ENCODE peak calls at places on chromosomes 1 and 21, in four cellular contexts. E is H9, P is H1, G is trophoblast cell. J is an unnamed sample. For H3K79me2, the result is how much of the 10 kb centered on the place peaks cover.

GRCh38 chr1:40638097-40639036 is 27.1 kb downstream of the RIMS3 start:
- DNase-seq in E (no peak), P (no peak), G (no peak), J (peak)

GRCh38 chr1:13960376-13960987 is 260.5 kb downstream of the PRDM2 start:
- DNase-seq in P (peak), G (peak), E (peak), J (peak)

GRCh38 chr1:168407832-168408530 is 127.3 kb downstream of the TBX19 start:
- DNase-seq in P (no peak), G (no peak), E (no peak), J (no peak)

GRCh38 chr1:96598416-96599168 is 123.0 kb upstream of the PTBP2 start:
- DNase-seq in P (no peak), E (no peak), G (no peak), J (no peak)

GRCh38 chr1:171966426-171967220 is 125.3 kb downstream of the DNM3 start:
- DNase-seq in E (peak), G (no peak), P (peak), J (peak)

GRCh38 chr21:21084179-21084578 is 86.0 kb downstream of the NCAM2 start:
- DNase-seq in E (no peak), G (peak), P (no peak), J (no peak)

GRCh38 chr1:4309676-4310320 is 344.6 kb upstream of the AJAP1 start:
- DNase-seq in P (no peak), E (no peak), G (no peak), J (no peak)

GRCh38 chr1:66323958-66324357 is 210.0 kb upstream of the SGIP1 start:
- DNase-seq in E (no peak), G (no peak), P (no peak), J (no peak)

GRCh38 chr1:48121951-48122350 is 100.6 kb upstream of the SLC5A9 start:
- DNase-seq in P (no peak), E (no peak), G (no peak), J (no peak)

GRCh38 chr1:244319283-244320132 is 132.2 kb downstream of the ADSS2 start:
- DNase-seq in G (peak), P (no peak), E (peak), J (no peak)

GRCh38 chr21:34743831-34744230 is 75.0 kb downstream of the CLIC6 start:
- DNase-seq in P (no peak), E (no peak), G (no peak), J (no peak)

GRCh38 chr1:200332716-200333115 is 77.1 kb downstream of the ZNF281 start:
- DNase-seq in G (no peak), P (no peak), E (no peak), J (peak)

GRCh38 chr1:1782399-1783221 is 4.3 kb upstream of the NADK start:
- DNase-seq in G (peak), E (peak), P (no peak), J (peak)

GRCh38 chr1:117059334-117059677 is 820 bp upstream of the TTF2 start:
- DNase-seq in G (peak), E (no peak), P (no peak), J (no peak)

DNA sequence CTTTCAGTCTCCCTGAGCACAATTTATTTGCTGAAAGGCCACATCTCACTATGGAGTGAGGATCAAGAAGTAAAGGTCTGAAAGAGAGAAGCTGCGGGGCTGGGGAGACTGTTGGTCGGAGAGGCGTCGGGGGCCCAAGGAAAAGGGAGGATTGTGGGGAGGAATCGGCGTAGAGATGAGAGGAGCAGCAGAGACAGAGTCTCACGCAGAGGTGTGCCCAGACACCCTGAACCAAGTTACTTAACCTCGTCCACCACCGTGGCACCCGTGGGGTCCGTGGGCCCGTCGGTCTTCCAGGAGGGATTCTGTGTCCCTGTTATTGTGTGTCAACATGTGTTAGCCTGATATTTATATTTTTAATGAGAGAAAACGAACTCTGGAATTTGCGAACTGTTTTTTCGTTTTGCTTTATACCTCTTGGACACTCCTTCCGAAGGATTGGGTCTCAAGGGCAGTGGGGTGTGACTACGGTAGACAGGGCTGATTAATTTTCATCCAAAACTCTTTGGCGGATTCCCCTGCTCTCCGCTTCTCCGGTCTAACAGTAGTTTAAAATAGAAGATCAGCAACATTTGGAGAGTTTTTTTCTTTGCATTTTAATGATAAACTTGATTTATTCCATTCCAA is 3.9 kb upstream of the NBPF1 start:
- DNase-seq in E (peak), P (no peak), G (no peak), J (no peak)
- H2BK5ac ChIP-seq in E (no peak), P (peak), G (no peak), J (no peak)

GRCh38 chr1:226661965-226662364 is 77.1 kb downstream of the ITPKB start:
- DNase-seq in P (no peak), E (no peak), G (no peak), J (peak)
- H3K79me2 ChIP-seq in P (under half), E (under half), G (under half), J (under half)

GRCh38 chr1:77704736-77705135 is 22.3 kb upstream of the ZZZ3 start:
- DNase-seq in P (no peak), G (no peak), E (no peak), J (no peak)
- H2BK5ac ChIP-seq in P (no peak), G (no peak), E (no peak), J (no peak)

GRCh38 chr21:43916076-43916475 is 51.1 kb downstream of the AGPAT3 start:
- DNase-seq in E (no peak), G (no peak), P (no peak), J (no peak)
- H3K79me2 ChIP-seq in E (under half), G (under half), P (under half), J (under half)